ENCODE peak calls at places on chromosomes 1 and 21, in seven cellular contexts. H, B, X, K, C, S and M are unnamed samples.

GRCh38 chr1:159900086-159900680 is at the start of gene CFAP45:
- DNase-seq in X (no peak), S (no peak), K (peak), H (peak), B (peak), C (no peak), M (peak)

GRCh38 chr1:175193339-175193950 is 869 bp upstream of the KIAA0040 start:
- DNase-seq in X (no peak), K (peak), S (peak), B (peak), C (peak), H (no peak), M (peak)

GRCh38 chr1:180360333-180361075 is 130.4 kb downstream of the LHX4 start:
- DNase-seq in C (no peak), H (no peak), X (no peak), B (peak), K (no peak), S (no peak), M (peak)

GRCh38 chr1:234331511-234331910 is 41.7 kb upstream of the COA6 start:
- DNase-seq in B (peak), H (no peak), X (no peak), S (no peak), K (no peak), C (no peak), M (no peak)

GRCh38 chr1:204426035-204426436 is 14.4 kb upstream of the PPP1R15B start:
- DNase-seq in C (no peak), B (peak), H (no peak), K (no peak), X (no peak), S (no peak), M (peak)

GRCh38 chr1:63326106-63326472 is 3.7 kb downstream of the FOXD3 start:
- DNase-seq in B (no peak), H (no peak), C (peak), S (no peak), K (peak), X (no peak), M (no peak)

GRCh38 chr1:164308101-164308500 is 250.9 kb upstream of the PBX1 start:
- DNase-seq in X (no peak), H (no peak), S (no peak), C (no peak), K (no peak), B (no peak), M (no peak)

GRCh38 chr1:32619701-32620485 is 30.5 kb downstream of the ZBTB8OS start:
- DNase-seq in H (no peak), C (no peak), X (peak), B (peak), S (no peak), K (no peak), M (peak)

GRCh38 chr1:231557898-231558710 is 29.6 kb downstream of the TSNAX start:
- DNase-seq in B (peak), S (no peak), X (no peak), H (no peak), C (no peak), K (no peak), M (peak)

GRCh38 chr1:219085988-219086387 is 87.7 kb upstream of the LYPLAL1 start:
- DNase-seq in K (no peak), S (no peak), C (no peak), H (no peak), B (peak), X (no peak), M (peak)

GRCh38 chr1:98903726-98904125 is 100.9 kb downstream of the PLPPR5 start:
- DNase-seq in S (no peak), K (no peak), H (no peak), C (no peak), X (no peak), B (no peak), M (peak)

GRCh38 chr1:78649628-78650027 is at the start of gene IFI44:
- DNase-seq in X (no peak), B (peak), C (peak), H (no peak), K (no peak), S (peak), M (peak)

GRCh38 chr1:8355439-8356255 is 37.7 kb downstream of the SLC45A1 start:
- DNase-seq in C (no peak), B (no peak), X (no peak), H (no peak), K (no peak), S (no peak), M (no peak)

GRCh38 chr1:186304982-186305949 is 69.8 kb downstream of the TPR start:
- DNase-seq in H (peak), B (peak), K (peak), C (peak), S (peak), X (peak), M (peak)

GRCh38 chr1:203945030-203945429 is 83.6 kb downstream of the SNRPE start:
- DNase-seq in S (no peak), B (no peak), X (no peak), C (no peak), K (no peak), H (no peak), M (no peak)

GRCh38 chr1:36239941-36240637 is 15.8 kb downstream of the THRAP3 start:
- DNase-seq in K (no peak), C (no peak), B (no peak), S (no peak), H (no peak), X (no peak), M (no peak)

GRCh38 chr1:92882817-92883216 is 51.0 kb downstream of the RPL5 start:
- DNase-seq in K (peak), S (no peak), X (peak), H (no peak), B (peak), C (peak), M (peak)

GRCh38 chr1:40880813-40881549 is 18.8 kb upstream of the CITED4 start:
- DNase-seq in K (no peak), X (no peak), C (no peak), H (no peak), S (no peak), B (no peak), M (no peak)

DNA sequence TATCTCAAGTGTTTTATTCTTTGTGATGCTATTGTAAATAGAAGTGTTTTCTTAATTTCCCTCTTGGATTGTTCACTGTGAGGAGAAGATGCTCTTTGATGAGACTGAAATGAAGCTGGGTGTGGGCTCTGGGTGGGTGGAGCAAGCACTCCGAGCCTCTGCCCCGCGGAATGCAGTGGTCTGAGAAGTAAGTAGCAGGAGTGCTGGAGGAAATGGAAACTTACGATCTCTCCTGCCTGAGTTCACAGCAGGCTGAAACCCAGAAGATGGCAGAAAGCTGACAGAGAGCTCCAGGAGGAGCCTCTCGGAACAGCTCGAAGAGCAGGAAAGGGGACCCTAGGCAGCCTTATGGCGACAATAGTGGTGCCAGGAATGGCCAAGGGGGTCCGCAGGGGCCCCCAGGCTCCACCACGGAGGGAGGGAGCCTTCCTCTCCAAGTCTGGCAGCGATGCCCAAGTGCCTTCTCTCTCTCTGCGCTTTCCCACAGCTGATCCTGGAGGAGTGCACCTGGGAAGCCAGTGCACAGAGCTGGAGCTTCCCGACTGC is 126.8 kb upstream of the COL6A1 start:
- DNase-seq in B (no peak), K (no peak), H (no peak), S (no peak), X (no peak), C (no peak), M (no peak)
- TF ChIP-seq EZH2phosphoT487 in B (no peak), K (no peak), H (no peak), S (no peak), X (no peak), C (no peak), M (no peak)

GRCh38 chr1:47921935-47922415 is 75.2 kb downstream of the TRABD2B start:
- DNase-seq in B (no peak), X (no peak), C (peak), K (no peak), H (no peak), S (no peak), M (no peak)

GRCh38 chr1:47923513-47923912 is 73.7 kb downstream of the TRABD2B start:
- DNase-seq in S (no peak), H (no peak), K (no peak), C (no peak), B (no peak), X (no peak), M (no peak)

GRCh38 chr1:47926461-47926999 is 70.7 kb downstream of the TRABD2B start:
- DNase-seq in H (no peak), X (no peak), K (no peak), B (no peak), C (no peak), S (no peak), M (peak)

GRCh38 chr1:47927165-47927564 is 70.0 kb downstream of the TRABD2B start:
- DNase-seq in K (no peak), X (no peak), B (no peak), C (no peak), H (no peak), S (no peak), M (peak)

DNA sequence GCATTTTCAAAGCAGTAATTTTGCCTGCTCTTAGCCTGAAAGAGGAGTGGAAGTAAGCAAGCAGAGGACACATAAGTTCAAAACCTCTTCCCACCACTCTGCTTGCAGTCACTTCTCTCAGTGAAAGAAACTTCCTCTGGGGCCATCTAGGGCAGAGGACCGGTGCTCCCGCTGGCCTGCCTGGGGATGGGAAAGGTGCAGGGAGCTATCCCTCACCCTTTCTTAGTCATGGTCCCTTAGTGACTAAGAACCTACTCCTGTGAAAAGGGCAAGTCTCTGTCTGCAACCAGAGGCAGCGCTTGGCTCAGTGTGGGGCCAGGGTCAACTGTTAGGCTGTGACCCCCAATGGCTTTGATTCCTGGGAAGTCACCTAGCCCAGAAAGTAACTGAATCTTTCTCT is 72.5 kb downstream of the TRABD2B start:
- DNase-seq in B (no peak), K (no peak), C (no peak), H (no peak), S (no peak), X (no peak), M (peak)
- TF ChIP-seq EZH2phosphoT487 in B (no peak), K (no peak), C (no peak), H (no peak), S (no peak), X (no peak), M (no peak)

GRCh38 chr1:113042336-113043143 is 30.5 kb upstream of the LRIG2 start:
- DNase-seq in K (peak), C (peak), H (peak), X (peak), B (peak), S (peak), M (peak)
- TF ChIP-seq EZH2phosphoT487 in K (no peak), C (no peak), H (no peak), X (no peak), B (no peak), S (no peak), M (no peak)

DNA sequence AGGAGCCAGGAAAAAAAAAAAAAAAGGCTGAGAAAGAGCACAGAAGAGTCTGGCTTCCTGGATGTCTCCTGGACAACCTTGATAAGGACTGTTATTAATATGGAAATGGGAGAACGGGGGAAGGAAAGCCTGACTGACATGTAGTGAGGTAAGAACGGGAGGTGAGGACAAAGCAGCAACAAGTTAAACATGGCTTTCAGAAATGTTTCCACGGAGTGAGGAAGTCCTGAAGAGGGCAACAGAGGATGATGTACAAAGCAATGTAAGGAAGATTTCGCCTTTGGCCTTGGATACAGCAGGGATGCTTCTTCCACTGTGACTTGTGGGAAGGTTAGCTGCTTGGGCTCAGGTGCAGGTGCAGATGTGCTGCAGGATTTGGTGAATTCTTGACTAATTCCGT is 11.9 kb upstream of the NIBAN1 start:
- DNase-seq in K (peak), H (no peak), X (no peak), S (no peak), C (no peak), B (peak), M (peak)
- TF ChIP-seq EZH2phosphoT487 in K (no peak), H (no peak), X (no peak), S (no peak), C (no peak), B (no peak), M (no peak)

GRCh38 chr1:48777219-48777895 is 666 bp upstream of the BEND5 start:
- DNase-seq in K (peak), H (no peak), B (peak), X (no peak), C (peak), S (no peak), M (peak)
- TF ChIP-seq EZH2phosphoT487 in K (no peak), H (no peak), B (no peak), X (no peak), C (no peak), S (no peak), M (no peak)

GRCh38 chr21:45537111-45537745 is 5.0 kb downstream of the SLC19A1 start:
- DNase-seq in S (no peak), H (no peak), C (no peak), X (no peak), K (no peak), B (no peak), M (no peak)

GRCh38 chr21:45539046-45539795 is 3.0 kb downstream of the SLC19A1 start:
- DNase-seq in X (no peak), C (no peak), K (no peak), B (no peak), S (no peak), H (no peak), M (no peak)

GRCh38 chr21:45539796-45540600 is 2.2 kb downstream of the SLC19A1 start:
- DNase-seq in C (no peak), H (no peak), B (no peak), S (no peak), X (no peak), K (no peak), M (no peak)

GRCh38 chr21:45537746-45538291 is 4.4 kb downstream of the SLC19A1 start:
- DNase-seq in S (no peak), H (no peak), X (no peak), C (no peak), B (no peak), K (no peak), M (no peak)

GRCh38 chr21:45538381-45539045 is 3.7 kb downstream of the SLC19A1 start:
- DNase-seq in B (no peak), H (no peak), S (no peak), X (no peak), C (no peak), K (no peak), M (no peak)
- TF ChIP-seq EZH2phosphoT487 in B (no peak), H (no peak), S (no peak), X (no peak), C (no peak), K (no peak), M (no peak)